ENCODE peak calls at places on chromosomes 6 and 20, in four cellular contexts. X is uterus, R is H1, N is spleen. Z is an unnamed sample.
A peak's percentile ranks its signal among the peaks of the same experiment; 100 is the strongest.

GRCh38 chr6:17439243-17439993 is 46.0 kb downstream of the CAP2 start:
- DNase-seq in X (no peak), R (no peak), N (no peak), Z (no peak)

GRCh38 chr6:139407718-139408222 is 33.3 kb upstream of the CITED2 start:
- DNase-seq in X (no peak), R (no peak), N (no peak), Z (no peak)

GRCh38 chr6:112384511-112384910 is 37.4 kb downstream of the RFPL4B start:
- DNase-seq in X (no peak), R (no peak), N (no peak), Z (no peak)

GRCh38 chr6:13924146-13924948 is 405 bp upstream of the RNF182 start:
- DNase-seq in X (peak; percentile 31), R (no peak), N (no peak), Z (peak; percentile 55)

GRCh38 chr6:2376429-2377355 is 131.3 kb upstream of the GMDS start:
- DNase-seq in X (no peak), R (no peak), N (no peak), Z (no peak)

GRCh38 chr6:149273318-149273717 is 44.2 kb upstream of the TAB2 start:
- DNase-seq in X (no peak), R (no peak), N (peak; percentile 88), Z (no peak)

GRCh38 chr20:51424270-51425041 is 118.1 kb downstream of the NFATC2 start:
- DNase-seq in X (no peak), R (no peak), N (peak; percentile 68), Z (no peak)

GRCh38 chr6:136066005-136066404 is 184.1 kb downstream of the MTFR2 start:
- DNase-seq in X (no peak), R (no peak), N (no peak), Z (no peak)

GRCh38 chr20:38201356-38201755 is 36.3 kb upstream of the TGM2 start:
- DNase-seq in X (no peak), R (no peak), N (peak; percentile 64), Z (no peak)

GRCh38 chr6:76810286-76810685 is 653.0 kb downstream of the HTR1B start:
- DNase-seq in X (no peak), R (no peak), N (no peak), Z (no peak)

GRCh38 chr6:134551245-134551960 is 233.5 kb upstream of the SGK1 start:
- DNase-seq in X (no peak), R (no peak), N (no peak), Z (no peak)

GRCh38 chr20:4082406-4083102 is 67.2 kb upstream of the RNF24 start:
- DNase-seq in X (no peak), R (no peak), N (peak; percentile 85), Z (peak; percentile 37)

GRCh38 chr20:37534401-37535157 is 6.9 kb upstream of the BLCAP start:
- DNase-seq in X (no peak), R (no peak), N (peak; percentile 50), Z (no peak)

GRCh38 chr20:18421608-18422007 is 45.2 kb downstream of the DZANK1 start:
- DNase-seq in X (no peak), R (no peak), N (no peak), Z (no peak)

GRCh38 chr20:48049631-48050030 is 264.4 kb upstream of the SULF2 start:
- DNase-seq in X (no peak), R (no peak), N (no peak), Z (no peak)

GRCh38 chr20:45798935-45799642 is 7.3 kb downstream of the DNTTIP1 start:
- DNase-seq in X (peak; percentile 51), R (peak; percentile 36), N (no peak), Z (no peak)

GRCh38 chr20:56981301-56981700 is 285.1 kb downstream of the BMP7 start:
- DNase-seq in X (no peak), R (no peak), N (no peak), Z (no peak)

GRCh38 chr20:3461191-3461874 is 9.5 kb upstream of the ATRN start:
- DNase-seq in X (no peak), R (no peak), N (no peak), Z (no peak)

GRCh38 chr6:5442319-5442718 is 181.0 kb downstream of the FARS2 start:
- DNase-seq in X (no peak), R (no peak), N (no peak), Z (no peak)

GRCh38 chr20:12255571-12255970 is 337.9 kb downstream of the BTBD3 start:
- DNase-seq in X (no peak), R (no peak), N (no peak), Z (no peak)

GRCh38 chr6:55220961-55221360 is 46.6 kb downstream of the HCRTR2 start:
- DNase-seq in X (no peak), R (no peak), N (no peak), Z (no peak)

GRCh38 chr6:35356391-35356790 is 14.0 kb downstream of the PPARD start:
- DNase-seq in X (no peak), R (no peak), N (no peak), Z (no peak)

GRCh38 chr20:32672982-32673727 is 586 bp downstream of the C20orf203 start:
- DNase-seq in X (no peak), R (no peak), N (peak; percentile 87), Z (no peak)

GRCh38 chr20:2610941-2611720 is 41.3 kb upstream of the NOP56 start:
- DNase-seq in X (no peak), R (no peak), N (no peak), Z (no peak)

GRCh38 chr6:125789167-125789566 is 1.6 kb upstream of the NCOA7 start:
- DNase-seq in X (no peak), R (no peak), N (peak; percentile 73), Z (no peak)

DNA sequence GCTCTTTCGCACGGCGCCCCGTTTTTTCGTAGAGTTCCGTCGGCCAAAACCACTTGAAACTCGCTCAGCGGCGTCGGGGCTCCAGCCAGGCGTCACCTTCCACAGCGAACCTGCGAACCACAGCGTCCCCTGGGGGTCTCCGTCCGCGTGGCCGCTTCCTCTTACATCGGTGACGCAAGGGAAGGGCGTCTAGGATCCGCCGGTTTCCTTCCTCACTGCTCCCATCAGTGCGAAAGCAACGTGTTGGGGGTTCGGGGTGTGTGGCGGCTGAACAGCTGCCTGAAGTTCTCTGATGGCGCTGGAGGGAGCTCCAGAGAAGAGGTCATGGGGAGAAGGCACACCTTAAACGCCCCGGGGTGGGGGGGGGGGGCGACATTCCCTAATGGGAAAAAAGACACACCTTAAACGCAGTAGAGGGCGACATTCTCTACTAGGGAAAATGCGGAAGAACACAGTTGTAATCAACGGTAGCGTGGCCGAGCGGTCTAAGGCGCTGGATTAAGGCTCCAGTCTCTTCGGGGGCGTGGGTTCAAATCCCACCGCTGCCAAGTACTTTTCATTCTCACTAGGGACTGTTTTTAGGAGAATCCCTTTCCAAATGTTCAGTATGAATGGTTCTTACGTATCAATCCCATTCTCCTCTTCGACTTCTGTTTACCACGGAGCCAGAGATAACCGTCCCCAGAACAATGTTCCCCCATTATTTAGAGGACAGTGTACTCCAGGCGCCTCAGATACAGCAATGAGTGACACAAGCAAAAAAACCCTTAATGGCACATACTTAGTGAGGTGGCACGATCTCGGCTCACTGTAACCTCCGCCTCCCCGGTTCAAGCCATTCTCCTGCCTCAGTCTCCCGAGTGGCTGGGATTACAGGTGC is 16.3 kb downstream of the ZNF311 start:
- DNase-seq in X (peak; percentile 31), R (peak; percentile 92), N (peak; percentile 87), Z (no peak)
- TF ChIP-seq POLR2A in X (no peak), R (no peak), N (no peak), Z (no peak)

GRCh38 chr20:43196243-43196642 is 6.5 kb upstream of the PTPRT start:
- DNase-seq in X (no peak), R (no peak), N (no peak), Z (no peak)
- H3K27me3 ChIP-seq in X (no peaks in the 10 kb centered on the region), R (peaks cover 3% of the 10 kb centered on the region), N (peaks cover 31% of the 10 kb centered on the region), Z (peaks cover 13% of the 10 kb centered on the region)

GRCh38 chr6:158667360-158667981 is 17.6 kb downstream of the SYTL3 start:
- DNase-seq in X (no peak), R (no peak), N (no peak), Z (no peak)

GRCh38 chr6:158666637-158667359 is 16.9 kb downstream of the SYTL3 start:
- DNase-seq in X (no peak), R (no peak), N (no peak), Z (peak; percentile 75)

GRCh38 chr6:158668707-158669103 is 18.9 kb downstream of the SYTL3 start:
- DNase-seq in X (no peak), R (no peak), N (no peak), Z (no peak)

GRCh38 chr6:158672726-158673125 is 22.9 kb downstream of the SYTL3 start:
- DNase-seq in X (no peak), R (no peak), N (no peak), Z (no peak)

GRCh38 chr6:158669145-158670035 is 19.5 kb downstream of the SYTL3 start:
- DNase-seq in X (no peak), R (no peak), N (no peak), Z (no peak)
- H3K4me3 ChIP-seq in X (no peak overlapping the region), R (no peak overlapping the region), N (no peak overlapping the region), Z (no peak overlapping the region)

GRCh38 chr6:144213293-144213692 is 63.0 kb downstream of the STX11 start:
- DNase-seq in X (no peak), R (no peak), N (no peak), Z (no peak)
- TF ChIP-seq POLR2A in X (no peak), R (no peak), N (no peak), Z (no peak)

GRCh38 chr20:25077610-25078169 is 4.3 kb downstream of the VSX1 start:
- DNase-seq in X (no peak), R (no peak), N (peak; percentile 82), Z (no peak)
- H3K27me3 ChIP-seq in X (peaks cover 13% of the 10 kb centered on the region), R (peaks cover 59% of the 10 kb centered on the region), N (peaks cover 64% of the 10 kb centered on the region), Z (peaks cover 36% of the 10 kb centered on the region)

Z was measured in breast epithelium.